ENCODE peak calls at places on chromosomes 1 and 21, in six cellular contexts. C, Q, U, Z, Y and G are unnamed samples.

GRCh38 chr1:67597336-67597735 is 87.7 kb upstream of the GADD45A start:
- DNase-seq in Z (no peak), Y (peak; percentile 56), Q (no peak), C (no peak), U (no peak), G (peak; percentile 3)

GRCh38 chr1:117575586-117576225 is 30.1 kb upstream of the TENT5C start:
- DNase-seq in C (no peak), U (no peak), Y (no peak), Q (no peak), Z (no peak), G (no peak)

GRCh38 chr1:925532-926421 is 2.1 kb downstream of the SAMD11 start:
- DNase-seq in U (no peak), C (no peak), Q (peak; percentile 36), Z (no peak), Y (no peak), G (peak; percentile 15)

GRCh38 chr1:185397183-185397582 is 80.1 kb upstream of the IVNS1ABP start:
- DNase-seq in Z (no peak), Y (no peak), Q (no peak), C (no peak), U (no peak), G (no peak)

GRCh38 chr1:87632232-87632631 is 303.6 kb downstream of the LMO4 start:
- DNase-seq in Z (no peak), Q (no peak), C (no peak), Y (no peak), U (no peak), G (no peak)

GRCh38 chr1:85283475-85284199 is 7.2 kb upstream of the BCL10 start:
- DNase-seq in C (no peak), Z (no peak), U (peak; percentile 30), Q (no peak), Y (no peak), G (no peak)

GRCh38 chr1:43981135-43981491 is 2.1 kb downstream of the B4GALT2 start:
- DNase-seq in Y (no peak), C (no peak), Z (no peak), Q (no peak), U (no peak), G (no peak)

GRCh38 chr21:44958471-44959191 is 18.8 kb downstream of the SLX9 start:
- DNase-seq in Z (no peak), Q (no peak), C (no peak), U (no peak), Y (no peak), G (no peak)

GRCh38 chr1:226798427-226799411 is 59.6 kb upstream of the ITPKB start:
- DNase-seq in C (no peak), U (no peak), Z (no peak), Q (peak; percentile 66), Y (no peak), G (no peak)

GRCh38 chr1:65813956-65814355 is 21.3 kb downstream of the PDE4B start:
- DNase-seq in Y (peak; percentile 68), U (no peak), Q (no peak), C (peak; percentile 76), Z (peak; percentile 47), G (peak; percentile 59)

GRCh38 chr1:160418483-160418882 is 18.1 kb downstream of the VANGL2 start:
- DNase-seq in Q (no peak), Z (no peak), Y (no peak), U (no peak), C (no peak), G (no peak)

GRCh38 chr1:231460614-231461013 is 38.5 kb upstream of the EGLN1 start:
- DNase-seq in Q (peak; percentile 96), Y (no peak), C (no peak), U (no peak), Z (no peak), G (no peak)

GRCh38 chr1:156931553-156931952 is 11.1 kb downstream of the LRRC71 start:
- DNase-seq in Z (no peak), Q (peak; percentile 45), Y (no peak), U (no peak), C (peak; percentile 41), G (no peak)

GRCh38 chr1:1360511-1361169 is 2.3 kb upstream of the MXRA8 start:
- DNase-seq in C (no peak), U (no peak), Z (peak; percentile 87), Y (no peak), Q (no peak), G (no peak)

GRCh38 chr1:35564037-35564883 is 6.7 kb downstream of the NCDN start:
- DNase-seq in Y (peak; percentile 86), Z (peak; percentile 63), U (peak; percentile 68), C (peak; percentile 66), Q (peak; percentile 81), G (peak; percentile 59)

GRCh38 chr1:163131981-163132380 is 62.8 kb downstream of the RGS4 start:
- DNase-seq in Q (no peak), Y (no peak), Z (no peak), U (no peak), C (no peak), G (no peak)

GRCh38 chr1:109838838-109839240 is 71.8 kb upstream of the CSF1 start:
- DNase-seq in C (no peak), Z (no peak), Q (no peak), Y (no peak), U (no peak), G (no peak)

GRCh38 chr1:175862418-175862817 is 119.0 kb upstream of the TNR start:
- DNase-seq in Q (no peak), U (no peak), Y (no peak), Z (no peak), C (no peak), G (no peak)

GRCh38 chr1:202061055-202061454 is 50.7 kb downstream of the ELF3 start:
- DNase-seq in Z (no peak), C (no peak), Y (no peak), U (no peak), Q (no peak), G (no peak)

GRCh38 chr1:27773732-27774445 is 870 bp downstream of the STX12 start:
- DNase-seq in C (no peak), U (no peak), Q (peak; percentile 63), Y (no peak), Z (no peak), G (no peak)

GRCh38 chr1:8406946-8407345 is 89.0 kb downstream of the SLC45A1 start:
- DNase-seq in U (no peak), Y (no peak), Z (no peak), Q (no peak), C (no peak), G (no peak)

GRCh38 chr1:160209656-160210046 is 4.5 kb downstream of the PEA15 start:
- DNase-seq in U (no peak), Y (no peak), C (no peak), Z (no peak), Q (no peak), G (no peak)

GRCh38 chr1:215269955-215270354 is 187.4 kb downstream of the KCNK2 start:
- DNase-seq in Z (no peak), U (no peak), Q (no peak), Y (no peak), C (no peak), G (no peak)

GRCh38 chr1:8985915-8986813 is 40.1 kb downstream of the SLC2A7 start:
- DNase-seq in U (peak; percentile 80), Z (peak; percentile 72), C (peak; percentile 77), Q (no peak), Y (peak; percentile 22), G (no peak)

GRCh38 chr1:27102707-27103468 is 52.0 kb downstream of the SLC9A1 start:
- DNase-seq in Z (no peak), U (peak; percentile 53), C (peak; percentile 49), Q (peak; percentile 82), Y (peak; percentile 21), G (peak; percentile 52)

GRCh38 chr1:38274974-38275373 is 228.4 kb upstream of the POU3F1 start:
- DNase-seq in C (no peak), Q (no peak), Z (no peak), U (no peak), Y (no peak), G (no peak)

GRCh38 chr1:8357329-8358101 is 39.6 kb downstream of the SLC45A1 start:
- DNase-seq in Z (no peak), U (no peak), Y (no peak), C (no peak), Q (no peak), G (no peak)

GRCh38 chr1:174075245-174075692 is 53.1 kb upstream of the RC3H1 start:
- DNase-seq in C (no peak), Z (no peak), Y (no peak), Q (peak; percentile 81), U (peak; percentile 24), G (no peak)

GRCh38 chr1:66563094-66563800 is 29.3 kb downstream of the SGIP1 start:
- DNase-seq in Y (no peak), U (peak; percentile 90), Z (peak; percentile 89), C (no peak), Q (no peak), G (no peak)

GRCh38 chr1:226884966-226885820 is 14.8 kb downstream of the PSEN2 start:
- DNase-seq in Y (no peak), U (no peak), C (no peak), Q (no peak), Z (no peak), G (no peak)

GRCh38 chr21:31552826-31553225 is 106.7 kb upstream of the SOD1 start:
- DNase-seq in Z (no peak), C (no peak), U (no peak), Y (no peak), Q (no peak), G (no peak)

GRCh38 chr1:226973898-226974543 is 33.9 kb downstream of the COQ8A start:
- DNase-seq in Y (no peak), C (no peak), Z (no peak), U (no peak), Q (no peak), G (no peak)

GRCh38 chr1:26960625-26960966 is 328 bp upstream of the KDF1 start:
- DNase-seq in Y (no peak), Q (no peak), C (no peak), Z (no peak), U (no peak), G (no peak)

GRCh38 chr1:41474490-41475271 is 9.8 kb downstream of the EDN2 start:
- DNase-seq in U (no peak), Y (no peak), Z (no peak), Q (no peak), C (no peak), G (no peak)

GRCh38 chr1:228463559-228464455 is 23.4 kb upstream of the RNF187 start:
- DNase-seq in Y (peak; percentile 21), C (peak; percentile 23), U (peak; percentile 48), Z (no peak), Q (peak; percentile 96), G (peak; percentile 9)